ENCODE peak calls at places on chromosomes 7 and 10, in eight cellular contexts. V, D, E, M, K, A, O and C are unnamed samples.

GRCh38 chr10:123847686-123848432 is 43.7 kb downstream of the CPXM2 start:
- DNase-seq in O (no peak), K (peak; percentile 13), D (no peak), E (peak; percentile 12), M (no peak), A (peak; percentile 9), V (no peak), C (no peak)

GRCh38 chr10:44460499-44460898 is 75.6 kb upstream of the CXCL12 start:
- DNase-seq in V (no peak), A (no peak), K (no peak), D (no peak), E (no peak), M (no peak), O (no peak), C (no peak)

GRCh38 chr7:141074997-141075396 is 1.1 kb downstream of the TMEM178B start:
- DNase-seq in A (no peak), K (no peak), O (no peak), M (no peak), D (no peak), V (no peak), E (peak; percentile 77), C (no peak)

GRCh38 chr10:10818082-10818481 is 199.6 kb upstream of the CELF2 start:
- DNase-seq in E (no peak), M (no peak), O (no peak), D (no peak), A (no peak), V (no peak), K (no peak), C (no peak)

GRCh38 chr7:147519062-147519461 is 1071.5 kb upstream of the C7orf33 start:
- DNase-seq in A (no peak), M (no peak), V (no peak), O (peak; percentile 36), E (no peak), D (no peak), K (no peak), C (no peak)

GRCh38 chr10:82440775-82441174 is 565.8 kb downstream of the NRG3 start:
- DNase-seq in M (no peak), A (no peak), E (no peak), K (no peak), V (no peak), O (no peak), D (no peak), C (no peak)

GRCh38 chr10:63561421-63561820 is 40.2 kb downstream of the REEP3 start:
- DNase-seq in D (no peak), O (no peak), E (no peak), V (no peak), M (no peak), A (no peak), K (no peak), C (no peak)

GRCh38 chr7:33841658-33842057 is 63.7 kb upstream of the BMPER start:
- DNase-seq in A (no peak), V (no peak), E (peak; percentile 78), O (no peak), K (no peak), M (no peak), D (peak; percentile 41), C (no peak)

GRCh38 chr7:38398725-38399321 is 125.4 kb upstream of the TARP start:
- DNase-seq in V (peak; percentile 38), K (peak; percentile 23), M (peak; percentile 41), D (peak; percentile 54), E (peak; percentile 46), O (peak; percentile 23), A (no peak), C (no peak)

GRCh38 chr10:71230656-71231025 is 18.3 kb downstream of the UNC5B start:
- DNase-seq in V (no peak), O (no peak), E (no peak), M (no peak), K (no peak), D (no peak), A (no peak), C (no peak)

GRCh38 chr7:120611959-120612358 is 246.0 kb downstream of the TSPAN12 start:
- DNase-seq in M (no peak), A (no peak), V (no peak), E (no peak), O (no peak), K (no peak), D (no peak), C (no peak)

GRCh38 chr10:124417846-124418725 is 637 bp downstream of the OAT start:
- DNase-seq in M (peak; percentile 66), A (peak; percentile 55), O (peak; percentile 71), D (no peak), K (no peak), V (no peak), E (peak; percentile 11), C (no peak)

GRCh38 chr10:89642193-89642592 is 2.8 kb downstream of the PANK1 start:
- DNase-seq in K (no peak), M (no peak), A (no peak), O (no peak), V (no peak), D (no peak), E (no peak), C (no peak)

GRCh38 chr7:37191797-37192196 is 256.9 kb downstream of the ELMO1 start:
- DNase-seq in D (no peak), K (no peak), E (no peak), M (no peak), V (no peak), O (no peak), A (no peak), C (no peak)

GRCh38 chr7:38312776-38313175 is 39.3 kb upstream of the TARP start:
- DNase-seq in A (no peak), K (no peak), M (peak; percentile 59), V (no peak), E (no peak), O (no peak), D (no peak), C (no peak)

GRCh38 chr10:86512137-86512536 is 9.5 kb downstream of the WAPL start:
- DNase-seq in O (no peak), V (no peak), M (no peak), E (no peak), A (no peak), D (no peak), K (no peak), C (no peak)

GRCh38 chr7:134510646-134511045 is 16.7 kb upstream of the AKR1B10 start:
- DNase-seq in V (no peak), D (no peak), E (no peak), O (no peak), M (no peak), K (no peak), A (no peak), C (no peak)

GRCh38 chr10:13614530-13615332 is 28.0 kb downstream of the PRPF18 start:
- DNase-seq in D (no peak), A (peak; percentile 49), E (no peak), V (no peak), O (peak; percentile 83), K (no peak), M (no peak), C (no peak)

GRCh38 chr7:68295386-68295785 is 1298.8 kb downstream of the TYW1 start:
- DNase-seq in E (no peak), D (no peak), A (no peak), K (no peak), M (no peak), O (peak; percentile 50), V (no peak), C (no peak)